ENCODE peak calls at places on chromosomes 13 and 19, in seven cellular contexts. E, L, A, G, B, C and W are unnamed samples. For H3K4me1, the result is how much of the 10 kb centered on the place peaks cover.

GRCh38 chr19:21082011-21082975 is at the start of gene ZNF714:
- DNase-seq in E (peak), L (peak), A (peak), G (peak), B (peak), C (peak), W (peak)

GRCh38 chr13:113297370-113297871 is 382 bp downstream of the LAMP1 start:
- DNase-seq in E (no peak), L (no peak), A (no peak), G (peak), B (peak), C (no peak), W (no peak)

GRCh38 chr19:29878973-29879654 is 62.9 kb upstream of the URI1 start:
- DNase-seq in E (no peak), L (no peak), A (peak), G (no peak), B (peak), C (peak), W (no peak)

GRCh38 chr13:27375686-27376326 is 48.6 kb upstream of the GTF3A start:
- DNase-seq in E (peak), L (peak), A (no peak), G (peak), B (peak), C (peak), W (peak)

GRCh38 chr19:45368737-45369340 is 1.5 kb downstream of the ERCC2 start:
- DNase-seq in E (no peak), L (no peak), A (no peak), G (no peak), B (no peak), C (no peak), W (no peak)

GRCh38 chr13:80166352-80166751 is 174.6 kb downstream of the SPRY2 start:
- DNase-seq in E (no peak), L (no peak), A (no peak), G (no peak), B (no peak), C (no peak), W (no peak)

GRCh38 chr13:51861728-51862300 is at the start of gene CCDC70:
- DNase-seq in E (no peak), L (no peak), A (no peak), G (no peak), B (no peak), C (peak), W (no peak)

GRCh38 chr19:53357821-53358581 is 7.5 kb upstream of the ZNF525 start:
- DNase-seq in E (peak), L (no peak), A (no peak), G (no peak), B (no peak), C (no peak), W (no peak)

GRCh38 chr19:17294051-17294891 is 9.0 kb downstream of the ABHD8 start:
- DNase-seq in E (peak), L (no peak), A (no peak), G (no peak), B (no peak), C (no peak), W (peak)

GRCh38 chr13:30047154-30047874 is 196.9 kb upstream of the UBL3 start:
- DNase-seq in E (no peak), L (no peak), A (no peak), G (no peak), B (no peak), C (peak), W (no peak)

GRCh38 chr13:84358601-84359000 is 476.3 kb upstream of the SLITRK1 start:
- DNase-seq in E (no peak), L (no peak), A (no peak), G (no peak), B (no peak), C (no peak), W (no peak)

GRCh38 chr13:43127103-43127817 is 103.9 kb downstream of the DNAJC15 start:
- DNase-seq in E (peak), L (peak), A (no peak), G (no peak), B (no peak), C (no peak), W (no peak)

GRCh38 chr19:51329411-51329810 is 12.5 kb downstream of the VSIG10L start:
- DNase-seq in E (no peak), L (no peak), A (no peak), G (no peak), B (no peak), C (no peak), W (no peak)

GRCh38 chr13:23447927-23448326 is 14.4 kb upstream of the SACS start:
- DNase-seq in E (no peak), L (no peak), A (no peak), G (no peak), B (no peak), C (peak), W (no peak)

DNA sequence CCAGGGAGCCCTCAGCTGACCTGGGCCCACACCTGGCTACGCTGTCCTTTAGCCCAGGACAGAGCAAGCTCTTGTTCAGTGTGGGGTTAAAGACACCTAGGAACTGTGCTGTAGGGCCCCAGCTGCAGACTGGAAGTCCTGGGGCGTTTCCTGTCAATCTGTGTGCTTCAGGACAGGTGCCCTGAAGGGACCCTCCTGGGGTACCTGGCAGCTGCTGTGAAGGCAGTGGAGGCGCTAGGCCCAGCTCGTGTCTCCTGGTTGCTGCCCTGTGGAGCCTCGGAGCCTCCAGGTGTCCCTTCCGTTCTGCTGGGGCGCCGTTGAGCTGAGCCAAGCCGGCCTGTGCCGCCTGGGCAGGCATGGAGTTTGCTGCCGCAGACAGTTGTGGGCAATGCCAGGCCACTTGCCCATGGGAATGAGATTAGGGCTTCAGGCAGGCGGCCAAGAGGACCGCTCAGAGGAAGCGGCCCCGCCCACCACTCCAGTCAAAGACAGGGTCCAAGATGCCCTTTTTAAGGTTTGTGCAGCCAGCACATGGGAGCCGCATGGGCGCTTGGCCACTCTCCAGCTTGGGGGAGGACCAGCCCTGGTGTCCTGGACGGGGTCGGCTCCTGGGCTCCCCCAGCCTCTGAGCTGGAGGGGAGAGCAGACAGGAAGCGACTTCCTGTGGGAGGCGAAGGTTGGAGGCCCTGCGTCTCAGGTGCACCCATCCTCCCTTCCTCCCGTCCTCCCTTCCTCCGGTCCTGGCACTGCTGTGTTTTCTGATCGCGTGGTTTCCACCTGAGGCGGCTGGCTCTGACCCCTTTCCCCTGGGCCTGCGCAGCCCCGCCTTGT is 4.0 kb downstream of the PTBP1 start:
- DNase-seq in E (peak), L (peak), A (no peak), G (peak), B (peak), C (no peak), W (peak)
- H3K4me3 ChIP-seq in E (peak), L (peak), A (peak), G (peak), B (no peak), C (peak), W (peak)

GRCh38 chr19:28530406-28531035 is 682.4 kb downstream of the UQCRFS1 start:
- DNase-seq in E (no peak), L (no peak), A (no peak), G (no peak), B (no peak), C (no peak), W (no peak)
- TF ChIP-seq CTCF in E (no peak), L (no peak), A (no peak), G (no peak), B (no peak), C (no peak), W (no peak)

GRCh38 chr13:44160549-44161278 is 212.9 kb upstream of the SERP2 start:
- DNase-seq in E (no peak), L (no peak), A (peak), G (no peak), B (no peak), C (no peak), W (no peak)
- H3K4me1 ChIP-seq in E (under half), L (under half), A (half or more), G (under half), B (under half), C (under half), W (half or more)

DNA sequence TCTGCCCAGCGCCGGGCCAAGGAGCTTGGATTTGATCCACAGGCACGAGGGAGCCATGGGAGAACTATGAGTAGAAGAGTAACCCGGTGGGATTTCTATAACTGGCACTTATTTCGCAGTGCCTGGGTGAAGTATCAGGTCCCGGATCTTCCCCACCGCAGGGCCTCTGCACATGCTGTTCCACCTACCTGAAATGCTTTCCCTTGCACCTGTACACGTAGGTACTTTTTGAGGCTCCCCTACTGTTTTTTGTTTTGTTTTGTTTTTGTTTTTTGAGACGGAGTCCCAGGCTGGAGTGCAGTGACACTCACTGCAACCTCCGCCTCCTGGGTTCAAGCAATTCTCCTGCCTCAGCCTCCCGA is 402 bp upstream of the KANK3 start:
- DNase-seq in E (no peak), L (no peak), A (no peak), G (no peak), B (no peak), C (no peak), W (no peak)
- H3K4me3 ChIP-seq in E (peak), L (peak), A (peak), G (peak), B (no peak), C (no peak), W (peak)

GRCh38 chr19:5891938-5892771 is 11.4 kb downstream of the NDUFA11 start:
- DNase-seq in E (peak), L (no peak), A (no peak), G (peak), B (peak), C (peak), W (no peak)

GRCh38 chr19:5893907-5894703 is 9.5 kb downstream of the NDUFA11 start:
- DNase-seq in E (peak), L (peak), A (no peak), G (no peak), B (no peak), C (no peak), W (no peak)

GRCh38 chr19:5891572-5891937 is 12.0 kb downstream of the NDUFA11 start:
- DNase-seq in E (no peak), L (no peak), A (no peak), G (no peak), B (no peak), C (no peak), W (no peak)

GRCh38 chr19:5893296-5893903 is 10.2 kb downstream of the NDUFA11 start:
- DNase-seq in E (no peak), L (no peak), A (no peak), G (no peak), B (no peak), C (no peak), W (no peak)

GRCh38 chr19:5892772-5893275 is 10.8 kb downstream of the NDUFA11 start:
- DNase-seq in E (no peak), L (no peak), A (no peak), G (no peak), B (no peak), C (no peak), W (no peak)
- TF ChIP-seq CTCF in E (no peak), L (no peak), A (no peak), G (no peak), B (no peak), C (no peak), W (no peak)